ENCODE peak calls at places on chromosome 20, in seven cellular contexts. E is heart right ventricle; R is hypothalamus; V is HL-60; P is activated naive CD4-positive, alpha-beta T cell; A is NCI-H2171 treated with DMSO at 0.1 percent for 48 hours; J is effector memory CD4-positive, alpha-beta T cell. S is an unnamed sample.

GRCh38 chr20:6857929-6858328 is 90.4 kb downstream of the BMP2 start:
- DNase-seq in E (no peak), A (no peak), J (no peak), V (no peak), R (no peak), P (no peak), S (no peak)

GRCh38 chr20:3679749-3680700 is 1.8 kb downstream of the ADAM33 start:
- DNase-seq in A (no peak), J (no peak), V (no peak), E (no peak), R (no peak), P (no peak), S (no peak)

GRCh38 chr20:4637081-4637797 is 84.5 kb upstream of the PRND start:
- DNase-seq in R (no peak), J (no peak), P (no peak), E (no peak), A (no peak), V (no peak), S (no peak)

GRCh38 chr20:58753267-58753928 is 60.8 kb downstream of the NPEPL1 start:
- DNase-seq in R (no peak), A (no peak), P (no peak), J (no peak), V (no peak), E (no peak), S (no peak)

GRCh38 chr20:62362991-62363919 is 3.9 kb downstream of the LAMA5 start:
- DNase-seq in V (no peak), P (no peak), R (no peak), A (peak), E (peak), J (no peak), S (no peak)

GRCh38 chr20:44467289-44467883 is 8.3 kb upstream of the TTPAL start:
- DNase-seq in E (no peak), R (no peak), J (no peak), V (no peak), P (no peak), A (no peak), S (no peak)

GRCh38 chr20:52290602-52291001 is 99.0 kb upstream of the ZFP64 start:
- DNase-seq in V (no peak), E (no peak), J (no peak), P (no peak), A (no peak), R (no peak), S (no peak)

GRCh38 chr20:2889797-2890196 is 16.5 kb downstream of the PTPRA start:
- DNase-seq in E (no peak), A (no peak), J (no peak), P (no peak), V (no peak), R (no peak), S (no peak)

GRCh38 chr20:4684837-4685413 is 36.8 kb upstream of the PRND start:
- DNase-seq in R (no peak), E (no peak), P (no peak), J (no peak), A (no peak), V (no peak), S (no peak)

GRCh38 chr20:32877507-32877906 is 18.8 kb downstream of the EFCAB8 start:
- DNase-seq in A (no peak), V (no peak), E (no peak), R (no peak), P (no peak), J (no peak), S (no peak)